ENCODE peak calls at places on chromosomes 4 and X, in nine cellular contexts. One of them, this sample, is unnamed.
A peak's percentile ranks its signal among the peaks of the same experiment; 100 is the strongest.

GRCh38 chr4:29861307-29861706 is 858.9 kb upstream of the PCDH7 start:
- DNase-seq in foreskin fibroblast: no peak
- DNase-seq in fibroblast of mammary gland: peak; percentile 0
- DNase-seq in OCI-LY7: peak; percentile 11
- DNase-seq in upper lobe of left lung: no peak
- DNase-seq in astrocyte of the spinal cord: peak; percentile 7
- DNase-seq in thoracic aorta: no peak
- DNase-seq in IMR-90: no peak
- DNase-seq in cardiac muscle cell: no peak
- DNase-seq in this sample: no peak

GRCh38 chr4:27006247-27006603 is 145.6 kb downstream of the STIM2 start:
- DNase-seq in astrocyte of the spinal cord: no peak
- DNase-seq in cardiac muscle cell: no peak
- DNase-seq in OCI-LY7: no peak
- DNase-seq in thoracic aorta: no peak
- DNase-seq in IMR-90: peak; percentile 36
- DNase-seq in fibroblast of mammary gland: no peak
- DNase-seq in foreskin fibroblast: peak; percentile 37
- DNase-seq in upper lobe of left lung: no peak
- DNase-seq in this sample: no peak

GRCh38 chr4:21134994-21135393 is 434.7 kb downstream of the PACRGL start:
- DNase-seq in IMR-90: no peak
- DNase-seq in thoracic aorta: no peak
- DNase-seq in upper lobe of left lung: no peak
- DNase-seq in fibroblast of mammary gland: peak; percentile 31
- DNase-seq in foreskin fibroblast: no peak
- DNase-seq in OCI-LY7: no peak
- DNase-seq in cardiac muscle cell: peak; percentile 5
- DNase-seq in astrocyte of the spinal cord: peak; percentile 35
- DNase-seq in this sample: no peak

GRCh38 chr4:7402526-7402925 is 32.2 kb downstream of the PSAPL1 start:
- DNase-seq in cardiac muscle cell: no peak
- DNase-seq in OCI-LY7: no peak
- DNase-seq in fibroblast of mammary gland: no peak
- DNase-seq in upper lobe of left lung: peak; percentile 19
- DNase-seq in astrocyte of the spinal cord: no peak
- DNase-seq in thoracic aorta: no peak
- DNase-seq in foreskin fibroblast: no peak
- DNase-seq in IMR-90: no peak
- DNase-seq in this sample: no peak

GRCh38 chr4:8512510-8512909 is 67.7 kb upstream of the GPR78 start:
- DNase-seq in cardiac muscle cell: no peak
- DNase-seq in foreskin fibroblast: no peak
- DNase-seq in astrocyte of the spinal cord: no peak
- DNase-seq in OCI-LY7: no peak
- DNase-seq in fibroblast of mammary gland: no peak
- DNase-seq in upper lobe of left lung: no peak
- DNase-seq in thoracic aorta: no peak
- DNase-seq in IMR-90: no peak
- DNase-seq in this sample: no peak

GRCh38 chr4:7067147-7067522 is 729 bp downstream of the GRPEL1 start:
- DNase-seq in OCI-LY7: no peak
- DNase-seq in IMR-90: no peak
- DNase-seq in cardiac muscle cell: no peak
- DNase-seq in fibroblast of mammary gland: peak; percentile 30
- DNase-seq in astrocyte of the spinal cord: no peak
- DNase-seq in upper lobe of left lung: peak; percentile 75
- DNase-seq in thoracic aorta: no peak
- DNase-seq in foreskin fibroblast: peak; percentile 48
- DNase-seq in this sample: no peak

GRCh38 chr4:36026348-36026747 is 218.0 kb downstream of the ARAP2 start:
- DNase-seq in IMR-90: no peak
- DNase-seq in OCI-LY7: no peak
- DNase-seq in astrocyte of the spinal cord: no peak
- DNase-seq in cardiac muscle cell: no peak
- DNase-seq in fibroblast of mammary gland: no peak
- DNase-seq in thoracic aorta: no peak
- DNase-seq in foreskin fibroblast: no peak
- DNase-seq in upper lobe of left lung: no peak
- DNase-seq in this sample: no peak

GRCh38 chr4:55933611-55934010 is 15.1 kb upstream of the CEP135 start:
- DNase-seq in thoracic aorta: no peak
- DNase-seq in fibroblast of mammary gland: no peak
- DNase-seq in OCI-LY7: no peak
- DNase-seq in astrocyte of the spinal cord: no peak
- DNase-seq in foreskin fibroblast: no peak
- DNase-seq in IMR-90: no peak
- DNase-seq in upper lobe of left lung: no peak
- DNase-seq in cardiac muscle cell: no peak
- DNase-seq in this sample: no peak

GRCh38 chrX:122890729-122891128 is 293.3 kb upstream of the GRIA3 start:
- DNase-seq in upper lobe of left lung: no peak
- DNase-seq in thoracic aorta: no peak
- DNase-seq in fibroblast of mammary gland: no peak
- DNase-seq in astrocyte of the spinal cord: no peak
- DNase-seq in foreskin fibroblast: no peak
- DNase-seq in OCI-LY7: no peak
- DNase-seq in cardiac muscle cell: no peak
- DNase-seq in IMR-90: no peak
- DNase-seq in this sample: no peak

GRCh38 chrX:120781416-120781815 is 94.2 kb downstream of the CT47B1 start:
- DNase-seq in IMR-90: no peak
- DNase-seq in astrocyte of the spinal cord: peak; percentile 44
- DNase-seq in fibroblast of mammary gland: peak; percentile 54
- DNase-seq in foreskin fibroblast: no peak
- DNase-seq in cardiac muscle cell: no peak
- DNase-seq in OCI-LY7: no peak
- DNase-seq in upper lobe of left lung: no peak
- DNase-seq in thoracic aorta: no peak
- DNase-seq in this sample: no peak

GRCh38 chr4:185016946-185017797 is 1.1 kb upstream of the HELT start:
- DNase-seq in OCI-LY7: no peak
- DNase-seq in cardiac muscle cell: no peak
- DNase-seq in IMR-90: no peak
- DNase-seq in fibroblast of mammary gland: peak; percentile 32
- DNase-seq in upper lobe of left lung: no peak
- DNase-seq in foreskin fibroblast: no peak
- DNase-seq in astrocyte of the spinal cord: peak; percentile 33
- DNase-seq in thoracic aorta: no peak
- DNase-seq in this sample: no peak

GRCh38 chr4:185016101-185016940 is 2.0 kb upstream of the HELT start:
- DNase-seq in cardiac muscle cell: no peak
- DNase-seq in astrocyte of the spinal cord: no peak
- DNase-seq in foreskin fibroblast: no peak
- DNase-seq in thoracic aorta: no peak
- DNase-seq in upper lobe of left lung: no peak
- DNase-seq in OCI-LY7: no peak
- DNase-seq in IMR-90: no peak
- DNase-seq in fibroblast of mammary gland: no peak
- DNase-seq in this sample: no peak

GRCh38 chr4:185013715-185014114 is 4.6 kb upstream of the HELT start:
- DNase-seq in fibroblast of mammary gland: no peak
- DNase-seq in foreskin fibroblast: no peak
- DNase-seq in upper lobe of left lung: no peak
- DNase-seq in IMR-90: peak; percentile 12
- DNase-seq in thoracic aorta: no peak
- DNase-seq in cardiac muscle cell: no peak
- DNase-seq in astrocyte of the spinal cord: no peak
- DNase-seq in OCI-LY7: no peak
- DNase-seq in this sample: no peak

GRCh38 chr4:185015108-185015507 is 3.2 kb upstream of the HELT start:
- DNase-seq in upper lobe of left lung: no peak
- DNase-seq in thoracic aorta: no peak
- DNase-seq in astrocyte of the spinal cord: no peak
- DNase-seq in foreskin fibroblast: no peak
- DNase-seq in OCI-LY7: no peak
- DNase-seq in IMR-90: peak; percentile 6
- DNase-seq in cardiac muscle cell: no peak
- DNase-seq in fibroblast of mammary gland: peak; percentile 18
- DNase-seq in this sample: no peak

DNA sequence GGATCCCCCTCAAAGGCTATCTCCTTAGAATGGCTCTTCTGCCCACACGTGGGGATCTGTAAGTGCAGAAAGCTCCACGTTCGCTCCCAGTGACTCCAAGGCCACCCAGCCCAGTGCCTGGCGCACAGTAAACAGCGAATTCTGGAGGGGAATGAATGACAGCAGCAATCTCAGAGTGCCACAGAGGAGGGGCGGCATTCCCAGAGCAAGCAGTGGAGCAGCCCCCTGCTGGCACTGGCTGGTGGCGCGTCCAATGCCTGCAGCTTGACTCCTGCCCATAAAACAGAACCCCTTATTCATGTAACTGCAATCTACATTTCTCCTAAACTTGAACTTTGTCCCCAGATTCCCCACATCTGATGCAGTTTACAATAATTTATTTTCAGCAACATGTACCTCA is 6.9 kb upstream of the HELT start:
- DNase-seq in fibroblast of mammary gland: no peak
- DNase-seq in foreskin fibroblast: no peak
- DNase-seq in upper lobe of left lung: no peak
- DNase-seq in thoracic aorta: no peak
- DNase-seq in astrocyte of the spinal cord: no peak
- DNase-seq in OCI-LY7: peak; percentile 24
- DNase-seq in cardiac muscle cell: peak; percentile 58
- DNase-seq in IMR-90: no peak
- DNase-seq in this sample: no peak
- TF ChIP-seq CTCF in fibroblast of mammary gland: peak; percentile 42
- TF ChIP-seq CTCF in foreskin fibroblast: peak; percentile 21
- TF ChIP-seq CTCF in upper lobe of left lung: no peak
- TF ChIP-seq CTCF in thoracic aorta: no peak
- TF ChIP-seq CTCF in astrocyte of the spinal cord: peak; percentile 57
- TF ChIP-seq CTCF in OCI-LY7: peak; percentile 76
- TF ChIP-seq CTCF in cardiac muscle cell: peak; percentile 63
- TF ChIP-seq CTCF in IMR-90: peak; percentile 32
- TF ChIP-seq CTCF in this sample: peak; percentile 88

GRCh38 chr4:133641191-133641590 is 492.1 kb downstream of the PCDH10 start:
- DNase-seq in IMR-90: no peak
- DNase-seq in astrocyte of the spinal cord: no peak
- DNase-seq in cardiac muscle cell: no peak
- DNase-seq in upper lobe of left lung: no peak
- DNase-seq in foreskin fibroblast: no peak
- DNase-seq in OCI-LY7: no peak
- DNase-seq in thoracic aorta: no peak
- DNase-seq in fibroblast of mammary gland: no peak
- DNase-seq in this sample: no peak

GRCh38 chr4:133638702-133639101 is 489.6 kb downstream of the PCDH10 start:
- DNase-seq in fibroblast of mammary gland: no peak
- DNase-seq in cardiac muscle cell: no peak
- DNase-seq in OCI-LY7: no peak
- DNase-seq in astrocyte of the spinal cord: no peak
- DNase-seq in upper lobe of left lung: no peak
- DNase-seq in thoracic aorta: no peak
- DNase-seq in IMR-90: no peak
- DNase-seq in foreskin fibroblast: no peak
- DNase-seq in this sample: no peak

DNA sequence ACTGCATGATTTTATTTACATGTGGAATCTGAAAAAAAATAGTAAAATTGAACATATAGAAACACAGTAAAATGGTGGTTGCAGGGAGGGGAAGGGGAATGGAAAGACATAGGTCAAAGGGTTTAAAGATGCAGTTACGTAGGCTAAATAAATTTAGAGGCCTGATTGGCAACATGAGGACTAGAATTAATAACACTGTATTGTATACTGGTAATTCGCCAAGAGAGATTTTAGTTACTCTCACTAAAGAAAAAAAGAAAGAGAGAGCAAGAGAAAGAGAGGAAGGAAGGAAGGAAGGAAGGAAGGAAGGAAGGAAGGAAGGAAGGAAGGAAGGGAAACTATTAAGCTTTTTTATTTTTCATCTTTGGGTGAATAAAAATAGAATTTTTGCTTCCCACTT is 488.1 kb downstream of the PCDH10 start:
- DNase-seq in astrocyte of the spinal cord: no peak
- DNase-seq in fibroblast of mammary gland: no peak
- DNase-seq in foreskin fibroblast: no peak
- DNase-seq in upper lobe of left lung: no peak
- DNase-seq in cardiac muscle cell: no peak
- DNase-seq in thoracic aorta: no peak
- DNase-seq in OCI-LY7: no peak
- DNase-seq in IMR-90: no peak
- DNase-seq in this sample: no peak
- H3K4me3 ChIP-seq in astrocyte of the spinal cord: no peak overlapping the region
- H3K4me3 ChIP-seq in fibroblast of mammary gland: no peak overlapping the region
- H3K4me3 ChIP-seq in foreskin fibroblast: no peak overlapping the region
- H3K4me3 ChIP-seq in upper lobe of left lung: no peak overlapping the region
- H3K4me3 ChIP-seq in cardiac muscle cell: no peak overlapping the region
- H3K4me3 ChIP-seq in thoracic aorta: no peak overlapping the region
- H3K4me3 ChIP-seq in OCI-LY7: no peak overlapping the region
- H3K4me3 ChIP-seq in IMR-90: no peak overlapping the region
- H3K4me3 ChIP-seq in this sample: no peak overlapping the region

GRCh38 chrX:110858565-110858964 is 62.9 kb upstream of the CHRDL1 start:
- DNase-seq in foreskin fibroblast: no peak
- DNase-seq in thoracic aorta: no peak
- DNase-seq in OCI-LY7: no peak
- DNase-seq in fibroblast of mammary gland: no peak
- DNase-seq in cardiac muscle cell: no peak
- DNase-seq in IMR-90: no peak
- DNase-seq in upper lobe of left lung: no peak
- DNase-seq in astrocyte of the spinal cord: no peak
- DNase-seq in this sample: no peak

GRCh38 chrX:110851780-110852179 is 56.2 kb upstream of the CHRDL1 start:
- DNase-seq in astrocyte of the spinal cord: peak; percentile 6
- DNase-seq in OCI-LY7: no peak
- DNase-seq in thoracic aorta: no peak
- DNase-seq in IMR-90: peak; percentile 2
- DNase-seq in cardiac muscle cell: no peak
- DNase-seq in fibroblast of mammary gland: peak; percentile 46
- DNase-seq in foreskin fibroblast: peak; percentile 7
- DNase-seq in upper lobe of left lung: no peak
- DNase-seq in this sample: no peak

GRCh38 chrX:110852180-110852579 is 56.6 kb upstream of the CHRDL1 start:
- DNase-seq in astrocyte of the spinal cord: no peak
- DNase-seq in thoracic aorta: no peak
- DNase-seq in IMR-90: peak; percentile 5
- DNase-seq in cardiac muscle cell: peak; percentile 54
- DNase-seq in fibroblast of mammary gland: peak; percentile 33
- DNase-seq in foreskin fibroblast: peak; percentile 3
- DNase-seq in upper lobe of left lung: no peak
- DNase-seq in OCI-LY7: peak; percentile 1
- DNase-seq in this sample: no peak

GRCh38 chrX:110853610-110854009 is 58.0 kb upstream of the CHRDL1 start:
- DNase-seq in thoracic aorta: no peak
- DNase-seq in cardiac muscle cell: peak; percentile 58
- DNase-seq in fibroblast of mammary gland: peak; percentile 32
- DNase-seq in astrocyte of the spinal cord: peak; percentile 14
- DNase-seq in foreskin fibroblast: peak; percentile 2
- DNase-seq in upper lobe of left lung: no peak
- DNase-seq in IMR-90: no peak
- DNase-seq in OCI-LY7: no peak
- DNase-seq in this sample: no peak
- TF ChIP-seq CTCF in thoracic aorta: peak; percentile 14
- TF ChIP-seq CTCF in cardiac muscle cell: peak; percentile 17
- TF ChIP-seq CTCF in fibroblast of mammary gland: peak; percentile 36
- TF ChIP-seq CTCF in astrocyte of the spinal cord: peak; percentile 43
- TF ChIP-seq CTCF in foreskin fibroblast: peak; percentile 25
- TF ChIP-seq CTCF in upper lobe of left lung: no peak
- TF ChIP-seq CTCF in IMR-90: peak; percentile 24
- TF ChIP-seq CTCF in OCI-LY7: peak; percentile 19
- TF ChIP-seq CTCF in this sample: peak; percentile 58

DNA sequence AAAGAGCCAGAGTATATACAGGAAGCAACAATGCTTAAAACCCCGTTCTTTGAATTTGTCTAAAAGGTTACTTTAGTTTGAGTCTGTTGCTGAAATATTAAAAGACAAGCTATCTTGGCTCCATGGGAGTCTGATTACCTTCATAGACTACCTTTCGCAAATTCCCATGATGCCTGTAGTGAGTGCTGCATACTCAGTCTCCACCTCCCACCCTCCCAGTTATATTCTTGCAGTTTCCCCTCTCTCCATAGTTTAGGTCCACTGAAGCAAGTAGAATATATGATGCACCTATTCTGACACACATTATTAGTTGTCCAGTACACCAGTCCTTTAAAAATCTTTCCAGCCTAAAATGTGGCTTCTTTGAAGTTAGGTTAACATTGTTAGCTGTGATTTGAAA is 2.4 kb downstream of the CNKSR2 start:
- DNase-seq in IMR-90: no peak
- DNase-seq in cardiac muscle cell: no peak
- DNase-seq in fibroblast of mammary gland: no peak
- DNase-seq in astrocyte of the spinal cord: no peak
- DNase-seq in upper lobe of left lung: no peak
- DNase-seq in foreskin fibroblast: no peak
- DNase-seq in thoracic aorta: no peak
- DNase-seq in OCI-LY7: no peak
- DNase-seq in this sample: no peak
- H3K4me3 ChIP-seq in IMR-90: no peak overlapping the region
- H3K4me3 ChIP-seq in cardiac muscle cell: no peak overlapping the region
- H3K4me3 ChIP-seq in fibroblast of mammary gland: no peak overlapping the region
- H3K4me3 ChIP-seq in astrocyte of the spinal cord: no peak overlapping the region
- H3K4me3 ChIP-seq in upper lobe of left lung: no peak overlapping the region
- H3K4me3 ChIP-seq in foreskin fibroblast: no peak overlapping the region
- H3K4me3 ChIP-seq in thoracic aorta: no peak overlapping the region
- H3K4me3 ChIP-seq in OCI-LY7: no peak overlapping the region
- H3K4me3 ChIP-seq in this sample: peak overlapping the region; percentile 72

This sample was measured in retinal pigment epithelial cell.